ENCODE peak calls at places on chromosome 6, in four cellular contexts. D is lower lobe of right lung, J is AG04450, A is colonic mucosa. I is an unnamed sample.

GRCh38 chr6:65701325-65701724 is 5.7 kb downstream of the EYS start:
- DNase-seq in D (no peak), J (no peak), A (no peak), I (no peak)

GRCh38 chr6:125790403-125791150 is at the start of gene NCOA7:
- DNase-seq in D (peak), J (no peak), A (peak), I (peak)

GRCh38 chr6:147676468-147676867 is 168.0 kb downstream of the SAMD5 start:
- DNase-seq in D (no peak), J (no peak), A (no peak), I (no peak)

GRCh38 chr6:73180076-73180717 is 45.1 kb downstream of the KHDC1L start:
- DNase-seq in D (no peak), J (no peak), A (no peak), I (no peak)

GRCh38 chr6:35516712-35517111 is 4.0 kb upstream of the TULP1 start:
- DNase-seq in D (no peak), J (no peak), A (no peak), I (no peak)

GRCh38 chr6:157944983-157945931 is 36.4 kb upstream of the SYNJ2 start:
- DNase-seq in D (no peak), J (no peak), A (no peak), I (no peak)

GRCh38 chr6:89555751-89556150 is 82.8 kb downstream of the LYRM2 start:
- DNase-seq in D (no peak), J (no peak), A (no peak), I (no peak)

GRCh38 chr6:160260283-160261119 is 1.9 kb upstream of the SLC22A2 start:
- DNase-seq in D (no peak), J (no peak), A (no peak), I (no peak)

GRCh38 chr6:30615219-30615957 is 1.7 kb downstream of the PPP1R10 start:
- DNase-seq in D (no peak), J (peak), A (peak), I (no peak)

GRCh38 chr6:108293527-108294296 is 1.1 kb upstream of the AFG1L start:
- DNase-seq in D (no peak), J (no peak), A (no peak), I (no peak)

GRCh38 chr6:145137425-145137824 is 597.9 kb downstream of the EPM2A start:
- DNase-seq in D (no peak), J (no peak), A (no peak), I (no peak)
- TF ChIP-seq CTCF in D (no peak), J (peak), A (no peak), I (no peak)

GRCh38 chr6:16403831-16404230 is 165.4 kb downstream of the GMPR start:
- DNase-seq in D (no peak), J (no peak), A (no peak), I (no peak)
- TF ChIP-seq CTCF in D (no peak), J (peak), A (no peak), I (no peak)

DNA sequence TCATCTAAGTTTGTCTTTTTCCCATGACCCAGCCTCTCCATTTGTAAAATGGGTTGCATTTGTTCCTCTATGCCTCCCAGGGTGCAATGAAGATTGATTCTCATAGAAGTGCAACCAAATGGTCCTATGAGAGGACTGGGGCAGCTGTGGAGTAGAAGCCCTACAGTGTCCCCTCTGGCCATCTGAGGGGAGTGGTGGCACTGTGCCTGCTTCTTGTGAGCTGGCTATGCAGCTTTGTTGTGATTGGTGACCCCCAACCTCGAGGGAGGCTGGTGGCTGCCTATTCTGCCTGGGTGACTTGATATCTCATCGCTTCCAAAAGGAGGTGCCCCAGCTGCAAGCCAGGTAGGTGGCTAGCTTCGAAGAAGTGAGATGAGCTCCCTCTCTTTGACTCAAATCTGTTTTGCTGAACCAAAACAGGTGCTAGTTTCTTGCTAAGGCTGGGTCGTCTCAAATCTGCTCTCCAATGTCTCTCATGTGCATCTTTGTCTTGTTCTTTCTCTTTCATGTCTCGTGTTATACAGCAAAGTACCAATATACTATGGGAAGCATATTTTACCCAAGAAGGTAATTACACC is 33.9 kb downstream of the TXLNB start:
- DNase-seq in D (no peak), J (no peak), A (no peak), I (no peak)
- TF ChIP-seq CTCF in D (no peak), J (no peak), A (no peak), I (no peak)

GRCh38 chr6:5260111-5260620 is 584 bp downstream of the LYRM4 start:
- DNase-seq in D (peak), J (no peak), A (peak), I (no peak)

GRCh38 chr6:5261545-5262109 is 314 bp downstream of the FARS2 start:
- DNase-seq in D (no peak), J (peak), A (no peak), I (no peak)

GRCh38 chr6:5259428-5259827 is 1.3 kb downstream of the LYRM4 start:
- DNase-seq in D (no peak), J (no peak), A (no peak), I (no peak)

GRCh38 chr6:5257400-5257799 is 3.4 kb downstream of the LYRM4 start:
- DNase-seq in D (no peak), J (no peak), A (no peak), I (no peak)

DNA sequence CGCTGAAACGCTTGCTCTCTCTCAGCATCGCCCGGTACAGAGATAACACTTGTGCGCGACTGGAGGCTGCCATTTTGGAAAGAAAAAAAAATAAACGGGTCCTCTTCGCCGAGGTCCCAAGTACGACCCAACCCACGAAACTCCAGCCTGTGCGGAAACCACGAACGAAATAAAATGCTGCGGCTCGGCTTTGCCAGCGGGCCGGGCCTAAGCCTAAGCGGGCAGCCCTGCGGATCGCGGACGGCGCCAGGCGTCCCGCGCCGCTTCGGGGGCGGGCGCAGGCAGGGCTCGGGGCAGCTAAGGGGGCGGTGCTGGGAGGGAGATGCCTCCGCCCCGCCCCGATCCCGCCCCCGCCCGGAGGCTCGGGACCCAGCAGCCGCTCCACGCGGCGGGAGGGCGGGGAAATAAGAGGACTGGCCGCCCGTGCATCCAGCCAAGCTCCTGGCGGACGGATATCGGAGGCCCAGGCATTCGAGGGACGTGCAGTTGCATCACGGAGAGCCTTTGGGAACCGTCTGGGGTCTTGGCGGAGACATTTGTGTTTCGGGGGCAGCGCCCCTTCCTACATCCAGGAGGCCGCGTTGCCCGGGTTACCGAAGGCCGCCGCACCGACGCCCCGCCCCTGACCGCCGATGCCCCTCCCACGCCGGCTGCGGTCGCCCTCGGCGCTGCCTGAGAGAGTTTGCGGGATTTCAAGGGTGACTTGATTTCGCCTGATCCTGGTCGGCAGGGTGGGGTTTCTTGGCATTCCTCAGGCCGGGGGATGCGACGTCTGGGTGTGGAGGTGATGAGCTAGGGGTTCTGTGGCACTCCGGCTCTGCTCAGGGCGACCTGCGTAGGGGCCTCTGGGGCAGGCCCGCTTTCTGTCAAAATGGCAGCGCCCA is at the start of the genes FARS2 and LYRM4:
- DNase-seq in D (peak), J (peak), A (peak), I (peak)
- TF ChIP-seq CTCF in D (peak), J (peak), A (no peak), I (no peak)

DNA sequence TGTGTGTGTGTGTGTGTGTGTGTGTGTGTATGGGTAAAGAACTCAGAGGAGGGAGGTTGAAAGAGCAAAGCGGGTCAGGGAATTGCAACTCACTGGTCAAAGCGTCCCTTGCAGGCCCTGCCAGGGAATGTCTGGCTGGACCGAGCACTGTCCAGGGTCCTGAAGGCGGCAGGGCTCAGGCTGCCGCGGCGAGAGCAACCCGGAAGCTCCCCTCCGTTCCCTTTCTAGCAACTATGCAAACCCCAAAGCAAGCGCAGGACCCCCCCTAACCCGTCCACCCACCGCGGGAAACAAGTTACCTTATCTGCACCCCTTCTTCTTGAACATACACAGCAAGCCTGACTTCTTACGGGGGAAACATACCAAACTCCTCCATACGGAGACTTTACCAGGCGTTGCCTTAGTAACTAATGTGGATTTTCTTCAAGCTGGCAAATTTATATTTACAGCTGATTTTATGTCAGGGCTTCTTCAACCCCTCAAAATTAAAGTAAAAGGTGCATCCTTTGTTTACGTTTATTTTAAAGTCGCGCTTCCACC is 542 bp upstream of the GRM1 start:
- DNase-seq in D (peak), J (peak), A (peak), I (no peak)
- TF ChIP-seq CTCF in D (no peak), J (no peak), A (no peak), I (no peak)

GRCh38 chr6:33203443-33204164 is 851 bp upstream of the HSD17B8 start:
- DNase-seq in D (no peak), J (no peak), A (no peak), I (peak)
- TF ChIP-seq CTCF in D (no peak), J (no peak), A (no peak), I (no peak)

DNA sequence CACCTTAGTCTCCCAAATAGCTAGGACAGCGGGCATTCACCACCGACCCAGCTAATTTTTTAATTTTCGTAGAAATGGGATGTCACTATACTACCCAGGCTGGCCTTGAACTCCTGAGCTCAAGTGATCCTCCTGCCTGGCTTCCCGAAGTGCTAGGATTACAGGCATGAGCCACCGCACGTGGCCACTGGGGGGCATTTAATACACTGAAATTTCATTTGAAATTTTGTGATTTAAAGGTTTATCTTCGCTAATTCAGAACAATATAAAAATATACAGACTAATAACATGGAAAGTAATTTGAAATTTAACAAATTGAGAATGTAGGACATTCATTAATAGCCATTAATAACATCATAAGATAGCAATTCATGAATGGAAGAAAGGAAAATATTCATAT is 20.5 kb upstream of the TBC1D32 start:
- DNase-seq in D (no peak), J (no peak), A (no peak), I (no peak)
- TF ChIP-seq CTCF in D (peak), J (peak), A (no peak), I (peak)

GRCh38 chr6:112501705-112502104 is 154.6 kb downstream of the RFPL4B start:
- DNase-seq in D (no peak), J (peak), A (no peak), I (no peak)

GRCh38 chr6:112503210-112503609 is 156.1 kb downstream of the RFPL4B start:
- DNase-seq in D (no peak), J (no peak), A (no peak), I (no peak)

DNA sequence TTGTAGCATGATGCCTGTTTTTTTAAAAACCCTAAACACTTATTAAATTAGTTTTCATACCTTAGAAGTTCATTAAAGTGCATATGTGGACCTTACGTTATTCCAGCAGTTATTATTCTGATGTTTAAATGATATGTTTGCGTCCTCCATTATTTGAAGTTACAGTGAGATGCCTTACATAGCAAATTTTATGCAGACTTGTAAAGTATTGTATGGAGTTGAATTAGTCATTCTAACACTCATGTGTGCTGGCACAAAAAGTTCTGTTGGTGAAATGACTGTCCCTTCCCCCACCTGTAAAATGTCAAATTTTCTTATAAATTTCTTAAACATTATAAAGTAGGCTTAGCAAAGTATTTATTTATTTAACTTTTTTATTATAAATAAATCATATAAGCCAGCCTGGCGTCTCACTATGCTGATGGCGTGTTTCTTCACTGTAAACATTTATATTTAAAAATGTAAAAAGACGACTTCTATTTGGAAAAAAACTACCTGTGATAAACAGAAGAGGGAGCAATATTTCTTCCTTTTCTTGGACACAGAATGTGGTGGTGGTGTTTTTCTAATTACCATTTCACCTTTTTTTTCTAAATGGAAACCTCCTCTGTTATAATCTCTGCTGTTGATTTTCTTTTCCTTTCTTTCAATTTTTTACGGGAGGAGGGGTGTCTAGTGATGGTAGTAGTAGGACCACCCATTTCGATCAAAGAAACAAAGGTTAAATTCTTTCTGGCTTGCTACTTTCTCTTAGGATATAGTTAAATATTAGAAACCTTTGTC is 155.4 kb downstream of the RFPL4B start:
- DNase-seq in D (no peak), J (no peak), A (no peak), I (no peak)
- TF ChIP-seq CTCF in D (no peak), J (peak), A (no peak), I (no peak)